ENCODE peak calls at places on chromosomes 7 and 10, in six cellular contexts. E is nucleus accumbens; W is stimulated activated CD4-positive, alpha-beta T cell treated with anti-CD3 and anti-CD28 coated beads, Interleukin-4, amount 100 ng/mL, for 24 hours; T is stimulated activated CD8-positive, alpha-beta memory T cell treated with anti-CD3 and anti-CD28 coated beads, Interleukin-7, amount 100 ng/mL, for 48 hours; H is NCI-H1048; B is activated naive CD8-positive, alpha-beta T cell treated with anti-CD3 and anti-CD28 coated beads, Interleukin-2, amount 50 U/mL, for 24 hours. P is an unnamed sample.

GRCh38 chr10:124150807-124151417 is 57.5 kb upstream of the CHST15 start:
- DNase-seq in E (no peak), W (no peak), T (no peak), H (no peak), B (no peak), P (no peak)

GRCh38 chr7:95811846-95812445 is 39.6 kb downstream of the DYNC1I1 start:
- DNase-seq in E (no peak), W (no peak), T (no peak), H (peak; percentile 18), B (no peak), P (no peak)

GRCh38 chr10:122510326-122510725 is 49.0 kb downstream of the HTRA1 start:
- DNase-seq in E (no peak), W (no peak), T (no peak), H (no peak), B (no peak), P (no peak)

GRCh38 chr7:45999541-45999940 is 78.5 kb upstream of the IGFBP3 start:
- DNase-seq in E (no peak), W (no peak), T (no peak), H (no peak), B (no peak), P (no peak)

GRCh38 chr10:95756061-95756751 is at the start of gene ENTPD1:
- DNase-seq in E (no peak), W (no peak), T (no peak), H (no peak), B (no peak), P (no peak)

GRCh38 chr7:12297709-12298108 is 86.6 kb downstream of the TMEM106B start:
- DNase-seq in E (no peak), W (no peak), T (no peak), H (no peak), B (no peak), P (no peak)

GRCh38 chr7:106068538-106068961 is 43.6 kb downstream of the SYPL1 start:
- DNase-seq in E (no peak), W (no peak), T (no peak), H (no peak), B (no peak), P (no peak)

GRCh38 chr7:47026733-47027450 is 555.0 kb downstream of the TNS3 start:
- DNase-seq in E (no peak), W (no peak), T (no peak), H (no peak), B (no peak), P (no peak)

GRCh38 chr7:99102361-99102760 is 41.5 kb downstream of the SMURF1 start:
- DNase-seq in E (no peak), W (no peak), T (no peak), H (no peak), B (no peak), P (no peak)

GRCh38 chr7:36852017-36852416 is 127.7 kb upstream of the AOAH start:
- DNase-seq in E (no peak), W (peak; percentile 35), T (no peak), H (no peak), B (no peak), P (no peak)

GRCh38 chr10:125159932-125160855 is at the start of gene CTBP2:
- DNase-seq in E (no peak), W (no peak), T (no peak), H (no peak), B (no peak), P (no peak)

GRCh38 chr10:52758406-52758805 is 14.2 kb downstream of the MBL2 start:
- DNase-seq in E (no peak), W (no peak), T (no peak), H (no peak), B (no peak), P (no peak)

GRCh38 chr10:43479275-43479674 is 42.4 kb downstream of the ZNF487 start:
- DNase-seq in E (no peak), W (no peak), T (no peak), H (no peak), B (no peak), P (no peak)

GRCh38 chr10:133444342-133445267 is 9.1 kb upstream of the SCART1 start:
- DNase-seq in E (no peak), W (no peak), T (no peak), H (no peak), B (no peak), P (no peak)

GRCh38 chr7:380724-381210 is 90.8 kb downstream of the FOXL3 start:
- DNase-seq in E (no peak), W (no peak), T (no peak), H (no peak), B (peak; percentile 2), P (no peak)

GRCh38 chr7:132861940-132862554 is 219.8 kb downstream of the CHCHD3 start:
- DNase-seq in E (no peak), W (no peak), T (no peak), H (no peak), B (no peak), P (no peak)

GRCh38 chr10:46559231-46559671 is 2.8 kb upstream of the GPRIN2 start:
- DNase-seq in E (no peak), W (peak; percentile 2), T (no peak), H (no peak), B (no peak), P (no peak)

GRCh38 chr7:36468361-36469140 is 78.9 kb downstream of the ANLN start:
- DNase-seq in E (no peak), W (no peak), T (no peak), H (no peak), B (no peak), P (no peak)

GRCh38 chr7:156094350-156095146 is 282.3 kb upstream of the SHH start:
- DNase-seq in E (no peak), W (no peak), T (no peak), H (no peak), B (no peak), P (no peak)

GRCh38 chr7:4682621-4683042 is 537 bp downstream of the FOXK1 start:
- DNase-seq in E (peak; percentile 13), W (peak; percentile 29), T (peak; percentile 23), H (no peak), B (peak; percentile 37), P (peak; percentile 55)

GRCh38 chr7:36887969-36888368 is 163.7 kb upstream of the AOAH start:
- DNase-seq in E (no peak), W (no peak), T (no peak), H (no peak), B (no peak), P (no peak)

GRCh38 chr7:137871173-137871915 is 24.6 kb upstream of the DGKI start:
- DNase-seq in E (no peak), W (no peak), T (no peak), H (no peak), B (no peak), P (no peak)